ENCODE peak calls at places on chromosome 17, in six cellular contexts. Q is omental fat pad; M is activated CD4-positive, alpha-beta T cell treated with anti-CD3 and anti-CD28 coated beads, Interleukin-2, amount 50 U/mL, for 24 hours; A is H1; Z is CD8-positive, alpha-beta T cell; H is cardiac fibroblast. N is an unnamed sample.

GRCh38 chr17:278055-279028 is 74.3 kb downstream of the RPH3AL start:
- DNase-seq in Q (no peak), M (no peak), A (no peak), Z (no peak), H (no peak), N (no peak)

GRCh38 chr17:63700528-63701441 is 860 bp upstream of the LIMD2 start:
- DNase-seq in Q (no peak), M (peak; percentile 35), A (no peak), Z (peak; percentile 48), H (peak; percentile 41), N (peak; percentile 74)

GRCh38 chr17:79231766-79232287 is 157.2 kb downstream of the ENGASE start:
- DNase-seq in Q (no peak), M (no peak), A (no peak), Z (no peak), H (peak; percentile 47), N (no peak)

GRCh38 chr17:42421479-42422332 is 1.4 kb downstream of the CAVIN1 start:
- DNase-seq in Q (peak; percentile 42), M (no peak), A (no peak), Z (no peak), H (peak; percentile 63), N (peak; percentile 94)

GRCh38 chr17:73533801-73534574 is 110.3 kb downstream of the SDK2 start:
- DNase-seq in Q (no peak), M (no peak), A (no peak), Z (no peak), H (no peak), N (no peak)

GRCh38 chr17:49676276-49676868 is 1.5 kb downstream of the SPOP start:
- DNase-seq in Q (no peak), M (no peak), A (no peak), Z (no peak), H (peak; percentile 64), N (peak; percentile 42)

GRCh38 chr17:83103200-83103937 is 24.0 kb downstream of the METRNL start:
- DNase-seq in Q (no peak), M (no peak), A (no peak), Z (no peak), H (no peak), N (peak; percentile 49)

GRCh38 chr17:17874478-17874877 is 37.7 kb upstream of the SREBF1 start:
- DNase-seq in Q (no peak), M (no peak), A (no peak), Z (no peak), H (peak; percentile 85), N (peak; percentile 92)

N was measured in foreskin fibroblast.